ENCODE peak calls at places on chromosomes 16 and 17, in eight cellular contexts. U is MCF 10A; M is body of pancreas; F is stimulated activated CD8-positive, alpha-beta memory T cell treated with anti-CD3 and anti-CD28 coated beads, Interleukin-15, amount 100 ng/mL, for 24 hours; S is aorta; A is activated CD8-positive, alpha-beta T cell treated with anti-CD3 and anti-CD28 coated beads for 36 hours; J is GF-D8; L is stimulated activated CD4-positive, alpha-beta T cell treated with anti-CD3 and anti-CD28 coated beads, Interleukin-2, amount 100 ng/mL, for 24 hours. I is an unnamed sample.

GRCh38 chr16:4409081-4409932 is 7.1 kb downstream of the CORO7 start:
- DNase-seq in U (peak), M (peak), F (no peak), S (no peak), A (peak), J (no peak), L (no peak), I (no peak)

GRCh38 chr16:12113581-12114375 is 137.2 kb downstream of the SNX29 start:
- DNase-seq in U (no peak), M (no peak), F (no peak), S (no peak), A (no peak), J (no peak), L (no peak), I (no peak)

GRCh38 chr16:53498984-53499383 is 4.0 kb downstream of the AKTIP start:
- DNase-seq in U (no peak), M (no peak), F (no peak), S (no peak), A (no peak), J (no peak), L (no peak), I (no peak)

GRCh38 chr16:74738134-74738541 is 36.5 kb downstream of the FA2H start:
- DNase-seq in U (peak), M (no peak), F (no peak), S (no peak), A (no peak), J (no peak), L (no peak), I (peak)

GRCh38 chr17:10699861-10700260 is 2.5 kb downstream of the ADPRM start:
- DNase-seq in U (no peak), M (no peak), F (no peak), S (no peak), A (peak), J (peak), L (no peak), I (no peak)

GRCh38 chr16:88978608-88979346 is 1.8 kb upstream of the CBFA2T3 start:
- DNase-seq in U (no peak), M (no peak), F (no peak), S (no peak), A (peak), J (peak), L (no peak), I (no peak)

GRCh38 chr17:73936908-73937627 is 266.4 kb upstream of the RPL38 start:
- DNase-seq in U (no peak), M (no peak), F (no peak), S (no peak), A (no peak), J (no peak), L (no peak), I (no peak)

GRCh38 chr16:73172621-73173312 is 124.8 kb upstream of the ZFHX3 start:
- DNase-seq in U (peak), M (peak), F (no peak), S (peak), A (no peak), J (no peak), L (no peak), I (no peak)

GRCh38 chr16:49811630-49812334 is 44.1 kb downstream of the ZNF423 start:
- DNase-seq in U (no peak), M (peak), F (no peak), S (no peak), A (no peak), J (no peak), L (no peak), I (no peak)

GRCh38 chr16:85798901-85799496 is 345 bp downstream of the EMC8 start:
- DNase-seq in U (no peak), M (peak), F (peak), S (peak), A (peak), J (no peak), L (peak), I (no peak)

GRCh38 chr16:82178352-82178751 is 8.3 kb upstream of the MPHOSPH6 start:
- DNase-seq in U (no peak), M (no peak), F (no peak), S (no peak), A (no peak), J (no peak), L (no peak), I (no peak)

GRCh38 chr17:4559139-4559791 is 1.1 kb downstream of the GGT6 start:
- DNase-seq in U (no peak), M (peak), F (no peak), S (no peak), A (no peak), J (no peak), L (no peak), I (no peak)

GRCh38 chr17:6695051-6695450 is 18.1 kb downstream of the SLC13A5 start:
- DNase-seq in U (no peak), M (no peak), F (no peak), S (no peak), A (no peak), J (no peak), L (no peak), I (no peak)

GRCh38 chr17:34226011-34226410 is 29.1 kb upstream of the CCL2 start:
- DNase-seq in U (no peak), M (no peak), F (no peak), S (no peak), A (no peak), J (no peak), L (no peak), I (no peak)

GRCh38 chr16:56311208-56312027 is 113.9 kb downstream of the AMFR start:
- DNase-seq in U (no peak), M (no peak), F (no peak), S (no peak), A (no peak), J (no peak), L (no peak), I (no peak)

I was measured in HCT116.